ENCODE peak calls at places on chromosomes 11 and 22, in ten cellular contexts. Q is aorta, I is psoas muscle, U is fibroblast of the aortic adventitia, P is uterus, E is HCT116, N is AML-193, F is NCI-H510A treated with DMSO at 0.1 percent for 48 hours, L is LoVo, W is endothelial cell. O is an unnamed sample.

GRCh38 chr11:69889400-69890372 is 70.5 kb upstream of the FGF3 start:
- DNase-seq in P (no peak), E (no peak), N (no peak), U (no peak), L (no peak), F (no peak), W (no peak), Q (peak; percentile 17), I (peak; percentile 15), O (no peak)

GRCh38 chr11:65532388-65533064 is 7.6 kb downstream of the SCYL1 start:
- DNase-seq in P (no peak), W (no peak), I (no peak), N (no peak), Q (no peak), L (no peak), F (no peak), E (no peak), U (no peak), O (no peak)

GRCh38 chr11:132439711-132440300 is 1069.4 kb downstream of the NTM start:
- DNase-seq in I (no peak), L (no peak), E (no peak), W (no peak), U (no peak), P (no peak), Q (no peak), F (no peak), N (no peak), O (no peak)

GRCh38 chr11:123517559-123518364 is 87.7 kb downstream of the GRAMD1B start:
- DNase-seq in F (no peak), I (no peak), P (no peak), U (no peak), W (no peak), E (no peak), N (no peak), Q (no peak), L (no peak), O (no peak)

GRCh38 chr22:35072939-35073338 is 7.0 kb downstream of the ISX start:
- DNase-seq in N (no peak), E (no peak), U (no peak), Q (no peak), I (no peak), W (no peak), F (no peak), L (peak; percentile 20), P (no peak), O (no peak)

GRCh38 chr11:69138265-69138664 is 17.5 kb upstream of the SMIM38 start:
- DNase-seq in E (peak; percentile 54), Q (no peak), L (peak; percentile 75), W (no peak), F (no peak), I (no peak), P (no peak), U (peak; percentile 91), N (no peak), O (no peak)

GRCh38 chr11:14345668-14346067 is 13.3 kb downstream of the RRAS2 start:
- DNase-seq in U (no peak), L (no peak), W (no peak), I (no peak), F (no peak), N (no peak), P (no peak), E (no peak), Q (no peak), O (no peak)

GRCh38 chr11:128204898-128205297 is 382.5 kb downstream of the ETS1 start:
- DNase-seq in W (no peak), P (no peak), E (no peak), Q (no peak), U (no peak), N (no peak), I (no peak), F (no peak), L (no peak), O (no peak)

GRCh38 chr22:44574057-44574456 is 76.0 kb upstream of the RTL6 start:
- DNase-seq in U (peak; percentile 93), N (no peak), I (peak; percentile 54), Q (peak; percentile 80), E (peak; percentile 19), P (peak; percentile 38), W (no peak), F (no peak), L (peak; percentile 56), O (no peak)

GRCh38 chr11:113974741-113975470 is at the start of gene HTR3A:
- DNase-seq in L (peak; percentile 63), Q (peak; percentile 67), U (peak; percentile 2), E (peak; percentile 69), N (no peak), W (peak; percentile 37), F (peak; percentile 93), I (peak; percentile 73), P (peak; percentile 25), O (peak; percentile 78)

GRCh38 chr11:120108785-120109168 is 29.1 kb downstream of the TRIM29 start:
- DNase-seq in E (no peak), U (no peak), F (no peak), Q (no peak), W (no peak), P (no peak), L (no peak), I (no peak), N (no peak), O (no peak)